ENCODE peak calls at places on chromosomes 3 and 15, in six cellular contexts. Y is PC-9, I is AG09319, W is fibroblast of gingiva, V is NCI-H69, C is iPS-NIHi11. G is an unnamed sample.

GRCh38 chr3:160564205-160564922 is 1.0 kb downstream of the KPNA4 start:
- DNase-seq in W (no peak), Y (no peak), V (peak; percentile 35), C (no peak), I (no peak), G (peak; percentile 13)

GRCh38 chr3:125194061-125194848 is 18.3 kb downstream of the SLC12A8 start:
- DNase-seq in I (no peak), Y (no peak), V (no peak), W (no peak), C (no peak), G (no peak)

GRCh38 chr3:150741497-150742140 is 21.4 kb downstream of the SIAH2 start:
- DNase-seq in V (no peak), I (no peak), C (no peak), W (no peak), Y (no peak), G (no peak)

GRCh38 chr3:153320585-153321128 is 158.6 kb downstream of the RAP2B start:
- DNase-seq in V (peak; percentile 2), W (peak; percentile 3), I (no peak), C (no peak), Y (no peak), G (no peak)

GRCh38 chr3:170425491-170426239 is 7.0 kb downstream of the CLDN11 start:
- DNase-seq in C (peak; percentile 57), W (no peak), V (peak; percentile 14), Y (no peak), I (no peak), G (peak; percentile 82)

GRCh38 chr3:16486951-16487480 is 26.5 kb downstream of the RFTN1 start:
- DNase-seq in Y (no peak), V (no peak), C (no peak), I (no peak), W (no peak), G (no peak)

GRCh38 chr3:49518441-49518840 is 35.8 kb upstream of the BSN start:
- DNase-seq in V (no peak), C (no peak), I (no peak), W (no peak), Y (no peak), G (no peak)

GRCh38 chr3:33240261-33240660 is 21.7 kb upstream of the SUSD5 start:
- DNase-seq in Y (no peak), W (peak; percentile 64), V (no peak), I (no peak), C (no peak), G (no peak)

GRCh38 chr3:193605876-193606275 is 12.9 kb downstream of the OPA1 start:
- DNase-seq in I (peak; percentile 28), V (peak; percentile 83), W (peak; percentile 56), Y (peak; percentile 46), C (peak; percentile 77), G (peak; percentile 7)

GRCh38 chr3:50164056-50164455 is 8.9 kb downstream of the SEMA3F start:
- DNase-seq in I (peak; percentile 81), W (peak; percentile 97), Y (peak; percentile 90), C (no peak), V (no peak), G (peak; percentile 76)

GRCh38 chr3:52454235-52454937 is 545 bp upstream of the TNNC1 start:
- DNase-seq in V (no peak), I (no peak), Y (no peak), C (no peak), W (no peak), G (no peak)

GRCh38 chr15:82805994-82806406 is at the start of gene FSD2:
- DNase-seq in W (no peak), V (no peak), Y (no peak), C (no peak), I (no peak), G (no peak)

GRCh38 chr3:149605902-149606301 is 51.9 kb downstream of the WWTR1 start:
- DNase-seq in C (no peak), W (peak; percentile 37), V (no peak), I (no peak), Y (no peak), G (no peak)

GRCh38 chr3:68116580-68116979 is 462.2 kb upstream of the SUCLG2 start:
- DNase-seq in C (no peak), I (no peak), Y (no peak), V (peak; percentile 6), W (no peak), G (no peak)

GRCh38 chr3:148723591-148723990 is 25.9 kb downstream of the AGTR1 start:
- DNase-seq in C (no peak), I (no peak), W (peak; percentile 49), V (no peak), Y (no peak), G (no peak)

GRCh38 chr3:117863146-117863545 is 1153.6 kb downstream of the TUSC7 start:
- DNase-seq in C (no peak), W (no peak), Y (no peak), I (no peak), V (no peak), G (no peak)

GRCh38 chr3:126537730-126538281 is 13.9 kb downstream of the CHST13 start:
- DNase-seq in I (no peak), C (no peak), W (no peak), V (peak; percentile 75), Y (no peak), G (peak; percentile 1)

GRCh38 chr15:68500363-68501317 is 68.7 kb upstream of the ITGA11 start:
- DNase-seq in Y (no peak), V (no peak), C (no peak), I (no peak), W (no peak), G (no peak)

GRCh38 chr3:149203758-149204157 is 17.9 kb downstream of the CP start:
- DNase-seq in W (no peak), V (no peak), I (no peak), C (no peak), Y (no peak), G (no peak)

GRCh38 chr3:186831795-186832194 is 10.7 kb upstream of the ADIPOQ start:
- DNase-seq in Y (no peak), I (no peak), V (no peak), C (no peak), W (no peak), G (no peak)

GRCh38 chr3:187739561-187740445 is 5.5 kb downstream of the BCL6 start:
- DNase-seq in C (peak; percentile 85), W (peak; percentile 92), I (no peak), Y (peak; percentile 86), V (peak; percentile 63), G (peak; percentile 75)

GRCh38 chr15:97052526-97052925 is 722.0 kb downstream of the NR2F2 start:
- DNase-seq in W (no peak), C (no peak), V (no peak), Y (no peak), I (no peak), G (no peak)

GRCh38 chr3:64358853-64359252 is 133.6 kb upstream of the PRICKLE2 start:
- DNase-seq in I (no peak), W (no peak), V (peak; percentile 66), Y (no peak), C (no peak), G (no peak)

GRCh38 chr3:124453221-124453620 is 277.0 kb upstream of the UMPS start:
- DNase-seq in I (no peak), C (no peak), W (no peak), Y (no peak), V (no peak), G (no peak)

GRCh38 chr15:33382491-33382890 is 71.7 kb downstream of the RYR3 start:
- DNase-seq in Y (no peak), I (no peak), W (no peak), C (no peak), V (no peak), G (no peak)

GRCh38 chr15:70096215-70096974 is 1.3 kb downstream of the TLE3 start:
- DNase-seq in I (no peak), W (peak; percentile 29), C (no peak), V (peak; percentile 67), Y (peak; percentile 44), G (peak; percentile 91)

GRCh38 chr3:88984832-88985231 is 122.6 kb upstream of the EPHA3 start:
- DNase-seq in C (no peak), W (no peak), I (no peak), Y (no peak), V (no peak), G (no peak)

GRCh38 chr15:51780636-51781035 is 29.2 kb downstream of the TMOD2 start:
- DNase-seq in Y (no peak), I (no peak), W (no peak), V (no peak), C (no peak), G (no peak)